ENCODE peak calls at places on chromosomes 16 and 17, in six cellular contexts. M, R, L, A, E and Q are unnamed samples.

GRCh38 chr17:57294629-57295501 is 38.5 kb downstream of the MSI2 start:
- DNase-seq in M (peak), R (no peak), L (peak), A (no peak), E (peak), Q (no peak)

GRCh38 chr17:80749611-80750010 is 205.0 kb downstream of the RPTOR start:
- DNase-seq in M (no peak), R (no peak), L (no peak), A (no peak), E (no peak), Q (no peak)

GRCh38 chr17:9253308-9253707 is 232.0 kb downstream of the NTN1 start:
- DNase-seq in M (no peak), R (no peak), L (no peak), A (no peak), E (no peak), Q (no peak)

GRCh38 chr16:58717994-58718393 is 16.1 kb downstream of the GOT2 start:
- DNase-seq in M (no peak), R (no peak), L (no peak), A (no peak), E (no peak), Q (no peak)

GRCh38 chr16:11105038-11105903 is 150.7 kb downstream of the SOCS1 start:
- DNase-seq in M (no peak), R (no peak), L (peak), A (peak), E (peak), Q (peak)

GRCh38 chr16:55273356-55273755 is 50.6 kb upstream of the IRX6 start:
- DNase-seq in M (no peak), R (no peak), L (no peak), A (no peak), E (no peak), Q (no peak)

GRCh38 chr16:57151369-57151768 is 34.5 kb downstream of the PSME3IP1 start:
- DNase-seq in M (no peak), R (no peak), L (no peak), A (no peak), E (no peak), Q (no peak)

GRCh38 chr17:64496348-64496785 is 487 bp downstream of the POLG2 start:
- DNase-seq in M (no peak), R (no peak), L (no peak), A (no peak), E (peak), Q (no peak)

GRCh38 chr17:30550512-30551273 is 73.5 kb downstream of the GOSR1 start:
- DNase-seq in M (peak), R (no peak), L (no peak), A (no peak), E (peak), Q (peak)

GRCh38 chr17:80474231-80474932 is 2.0 kb downstream of the NPTX1 start:
- DNase-seq in M (peak), R (peak), L (no peak), A (peak), E (peak), Q (peak)

GRCh38 chr16:75593308-75593707 is 27.1 kb downstream of the GABARAPL2 start:
- DNase-seq in M (no peak), R (no peak), L (no peak), A (no peak), E (no peak), Q (no peak)

GRCh38 chr16:22625948-22626347 is 115.3 kb downstream of the NPIPB5 start:
- DNase-seq in M (no peak), R (no peak), L (no peak), A (no peak), E (peak), Q (no peak)

GRCh38 chr17:1718362-1719165 is 5.9 kb upstream of the WDR81 start:
- DNase-seq in M (no peak), R (no peak), L (no peak), A (no peak), E (no peak), Q (no peak)

GRCh38 chr17:27206447-27206846 is 87.5 kb upstream of the WSB1 start:
- DNase-seq in M (no peak), R (no peak), L (peak), A (no peak), E (no peak), Q (peak)